ENCODE peak calls at places on chromosomes 1 and 21, in six cellular contexts. X, N, A, H, R and O are unnamed samples.

GRCh38 chr21:36104306-36105300 is 30.3 kb upstream of the CBR3 start:
- DNase-seq in X (peak; percentile 24), N (peak; percentile 51), A (no peak), H (no peak), R (no peak), O (peak; percentile 82)

GRCh38 chr1:29592731-29593130 is 356.4 kb downstream of the PTPRU start:
- DNase-seq in X (no peak), N (no peak), A (no peak), H (no peak), R (no peak), O (no peak)

GRCh38 chr21:43191521-43191920 is 22.7 kb downstream of the CRYAA start:
- DNase-seq in X (no peak), N (no peak), A (no peak), H (no peak), R (no peak), O (no peak)

GRCh38 chr1:67963263-67963662 is 87.2 kb downstream of the DIRAS3 start:
- DNase-seq in X (no peak), N (no peak), A (no peak), H (no peak), R (no peak), O (no peak)

GRCh38 chr1:3221112-3222041 is 152.4 kb downstream of the PRDM16 start:
- DNase-seq in X (no peak), N (no peak), A (no peak), H (no peak), R (no peak), O (no peak)

GRCh38 chr1:6100801-6101783 is 55.4 kb downstream of the KCNAB2 start:
- DNase-seq in X (no peak), N (no peak), A (no peak), H (no peak), R (no peak), O (no peak)

GRCh38 chr1:36522461-36523229 is 39.9 kb upstream of the CSF3R start:
- DNase-seq in X (no peak), N (no peak), A (no peak), H (no peak), R (no peak), O (no peak)

GRCh38 chr1:82317671-82318070 is 516.9 kb downstream of the ADGRL2 start:
- DNase-seq in X (no peak), N (no peak), A (no peak), H (no peak), R (no peak), O (no peak)

GRCh38 chr1:201748331-201748730 is 80.6 kb upstream of the IPO9 start:
- DNase-seq in X (no peak), N (no peak), A (no peak), H (no peak), R (no peak), O (no peak)

GRCh38 chr1:4219826-4220225 is 319.8 kb upstream of the C1orf174 start:
- DNase-seq in X (no peak), N (no peak), A (no peak), H (peak; percentile 20), R (no peak), O (no peak)

DNA sequence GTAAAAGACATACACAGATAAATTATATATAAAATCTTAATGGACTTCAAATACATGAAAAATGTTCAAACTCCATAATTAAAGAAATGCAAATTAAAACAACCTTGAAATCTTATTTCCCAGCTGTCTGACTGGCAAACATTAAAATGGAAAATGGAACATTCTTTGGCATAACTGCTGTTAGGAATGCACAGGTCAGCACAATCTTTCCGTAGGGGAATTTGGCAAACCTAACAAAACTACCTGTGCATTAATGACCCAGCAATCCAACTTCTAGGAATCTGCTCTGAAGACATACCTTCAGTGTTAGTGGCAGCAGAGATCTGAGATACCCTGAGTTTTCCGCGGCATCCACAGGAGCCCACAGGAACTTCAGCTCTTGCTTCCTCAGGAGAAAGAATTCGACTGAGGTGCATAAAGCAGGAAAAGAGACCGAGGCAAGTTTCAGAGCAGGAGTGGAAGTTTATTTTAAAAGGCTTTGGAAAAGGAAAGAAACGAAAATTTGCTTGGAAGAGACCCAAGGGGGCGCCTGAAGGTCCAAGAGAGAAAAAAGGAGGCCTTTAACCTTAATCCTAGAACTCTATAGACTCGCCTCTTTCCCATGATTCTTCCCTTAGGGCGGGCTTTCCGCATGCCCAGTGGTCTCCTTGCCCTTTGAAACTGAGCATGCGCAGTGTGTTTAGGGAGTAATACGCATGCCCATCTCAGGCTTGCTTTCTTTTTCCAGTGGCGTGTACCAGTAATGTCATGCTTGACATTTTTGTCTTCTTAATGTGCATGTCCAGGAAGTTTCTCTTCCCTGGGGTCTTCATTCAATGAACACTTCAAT is 24.8 kb downstream of the LYPD8 start:
- DNase-seq in X (no peak), N (no peak), A (peak; percentile 62), H (no peak), R (no peak), O (no peak)
- TF ChIP-seq YY1 in X (no peak), N (no peak), A (no peak), H (no peak), R (no peak), O (no peak)

GRCh38 chr1:217137210-217137871 is 414.1 kb upstream of the ESRRG start:
- DNase-seq in X (no peak), N (no peak), A (no peak), H (no peak), R (no peak), O (no peak)
- H3K27me3 ChIP-seq in X (no peaks in the 10 kb centered on the region), N (peaks cover 94% of the 10 kb centered on the region), A (no peaks in the 10 kb centered on the region), H (peaks cover 3% of the 10 kb centered on the region), R (peaks cover 37% of the 10 kb centered on the region), O (peaks cover 89% of the 10 kb centered on the region)

DNA sequence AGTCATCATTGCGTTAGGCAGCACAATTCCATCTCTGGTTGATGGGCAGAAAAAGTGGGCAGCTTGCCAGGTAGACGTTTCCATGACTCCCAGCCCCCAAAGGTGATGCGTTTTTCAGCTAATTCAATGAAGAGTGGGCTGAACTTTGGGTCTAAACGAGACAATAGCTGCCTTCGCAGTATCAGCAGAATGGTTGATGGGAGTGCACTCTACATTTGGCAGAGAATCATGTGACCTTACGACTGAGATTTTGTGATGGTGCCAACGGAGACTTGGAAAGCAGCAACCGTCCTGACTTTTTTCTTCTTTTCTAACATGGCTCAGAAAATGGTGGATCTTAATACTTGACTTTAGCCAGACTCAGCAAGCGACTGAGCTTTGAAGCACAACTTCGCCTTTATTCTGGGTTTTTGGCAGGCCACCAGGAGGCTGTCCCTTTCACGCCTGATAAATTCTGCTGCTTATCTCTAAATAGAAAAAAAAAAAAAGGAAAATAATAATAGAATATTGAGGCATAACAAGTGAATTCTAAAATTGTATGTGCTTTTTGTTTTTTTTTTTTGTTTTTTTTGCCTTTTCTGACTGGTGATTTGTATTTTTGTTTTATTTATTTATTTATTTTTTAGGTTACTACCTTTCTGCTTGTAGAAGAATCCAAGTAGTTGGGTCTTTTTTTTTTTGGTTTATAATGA is 804.8 kb downstream of the USP25 start:
- DNase-seq in X (no peak), N (no peak), A (no peak), H (no peak), R (no peak), O (no peak)
- TF ChIP-seq ZNF274 in X (no peak), N (no peak), A (no peak), H (no peak), R (no peak), O (no peak)

GRCh38 chr1:208499601-208500000 is 255.4 kb upstream of the PLXNA2 start:
- DNase-seq in X (no peak), N (no peak), A (no peak), H (no peak), R (no peak), O (no peak)
- TF ChIP-seq YY1 in X (no peak), N (no peak), A (no peak), H (no peak), R (no peak), O (no peak)

GRCh38 chr1:59631561-59631960 is 183.2 kb upstream of the HOOK1 start:
- DNase-seq in X (no peak), N (no peak), A (no peak), H (no peak), R (no peak), O (no peak)
- H3K27me3 ChIP-seq in X (no peaks in the 10 kb centered on the region), N (no peaks in the 10 kb centered on the region), A (no peaks in the 10 kb centered on the region), H (no peaks in the 10 kb centered on the region), R (no peaks in the 10 kb centered on the region), O (no peaks in the 10 kb centered on the region)

GRCh38 chr1:97159342-97159741 is 437.8 kb downstream of the PTBP2 start:
- DNase-seq in X (no peak), N (no peak), A (no peak), H (no peak), R (no peak), O (no peak)

GRCh38 chr1:97164276-97164639 is 442.7 kb downstream of the PTBP2 start:
- DNase-seq in X (no peak), N (no peak), A (no peak), H (no peak), R (no peak), O (no peak)

GRCh38 chr1:97158704-97159103 is 437.1 kb downstream of the PTBP2 start:
- DNase-seq in X (no peak), N (no peak), A (no peak), H (no peak), R (no peak), O (no peak)

GRCh38 chr1:97163591-97164275 is 442.1 kb downstream of the PTBP2 start:
- DNase-seq in X (no peak), N (no peak), A (no peak), H (no peak), R (peak; percentile 51), O (no peak)

GRCh38 chr1:97160796-97161195 is 439.2 kb downstream of the PTBP2 start:
- DNase-seq in X (no peak), N (no peak), A (no peak), H (no peak), R (no peak), O (no peak)
- TF ChIP-seq ZNF274 in X (no peak), N (no peak), A (no peak), H (no peak), R (no peak), O (no peak)

GRCh38 chr21:29166333-29166732 is 35.9 kb downstream of the MAP3K7CL start:
- DNase-seq in X (no peak), N (no peak), A (no peak), H (no peak), R (no peak), O (no peak)

GRCh38 chr21:29170935-29171334 is 40.5 kb downstream of the MAP3K7CL start:
- DNase-seq in X (no peak), N (no peak), A (no peak), H (no peak), R (no peak), O (no peak)

GRCh38 chr21:29172282-29172681 is 41.8 kb downstream of the MAP3K7CL start:
- DNase-seq in X (no peak), N (no peak), A (no peak), H (no peak), R (no peak), O (no peak)

GRCh38 chr21:29166853-29167252 is 36.4 kb downstream of the MAP3K7CL start:
- DNase-seq in X (no peak), N (no peak), A (no peak), H (no peak), R (no peak), O (no peak)

GRCh38 chr21:29168874-29169273 is 38.4 kb downstream of the MAP3K7CL start:
- DNase-seq in X (peak; percentile 75), N (no peak), A (no peak), H (peak; percentile 25), R (no peak), O (no peak)
- TF ChIP-seq YY1 in X (no peak), N (no peak), A (no peak), H (no peak), R (no peak), O (no peak)